ENCODE peak calls at places on chromosome 2, in six cellular contexts. One of them, this sample, is unnamed.
A peak's percentile ranks its signal among the peaks of the same experiment; 100 is the strongest.

GRCh38 chr2:238585836-238586821 is 159.4 kb downstream of the ASB1 start:
- DNase-seq in CD4-positive, alpha-beta memory T cell: no peak
- DNase-seq in ureter: peak; percentile 29
- DNase-seq in COR-L47: no peak
- DNase-seq in RCC 7860: no peak
- DNase-seq in vagina: peak; percentile 84
- DNase-seq in this sample: no peak

GRCh38 chr2:232418466-232419244 is 12.0 kb downstream of the ALPG start:
- DNase-seq in ureter: no peak
- DNase-seq in vagina: no peak
- DNase-seq in RCC 7860: no peak
- DNase-seq in COR-L47: no peak
- DNase-seq in CD4-positive, alpha-beta memory T cell: no peak
- DNase-seq in this sample: no peak

GRCh38 chr2:74583504-74583903 is 29.0 kb downstream of the DOK1 start:
- DNase-seq in ureter: no peak
- DNase-seq in vagina: no peak
- DNase-seq in COR-L47: no peak
- DNase-seq in RCC 7860: peak; percentile 53
- DNase-seq in CD4-positive, alpha-beta memory T cell: no peak
- DNase-seq in this sample: no peak

GRCh38 chr2:157107877-157108276 is 149.6 kb upstream of the GALNT5 start:
- DNase-seq in RCC 7860: peak; percentile 38
- DNase-seq in CD4-positive, alpha-beta memory T cell: no peak
- DNase-seq in ureter: no peak
- DNase-seq in vagina: no peak
- DNase-seq in COR-L47: peak; percentile 84
- DNase-seq in this sample: no peak

GRCh38 chr2:241885701-241886643 is 16.4 kb downstream of the RTP5 start:
- DNase-seq in COR-L47: no peak
- DNase-seq in ureter: no peak
- DNase-seq in CD4-positive, alpha-beta memory T cell: no peak
- DNase-seq in vagina: no peak
- DNase-seq in RCC 7860: no peak
- DNase-seq in this sample: no peak

GRCh38 chr2:95023222-95023597 is 2.3 kb upstream of the MAL start:
- DNase-seq in COR-L47: peak; percentile 10
- DNase-seq in vagina: no peak
- DNase-seq in ureter: no peak
- DNase-seq in RCC 7860: no peak
- DNase-seq in CD4-positive, alpha-beta memory T cell: peak; percentile 76
- DNase-seq in this sample: no peak

GRCh38 chr2:127669056-127669455 is 6.3 kb downstream of the LIMS2 start:
- DNase-seq in ureter: no peak
- DNase-seq in RCC 7860: no peak
- DNase-seq in CD4-positive, alpha-beta memory T cell: no peak
- DNase-seq in vagina: no peak
- DNase-seq in COR-L47: no peak
- DNase-seq in this sample: no peak

GRCh38 chr2:118386636-118387302 is 298.5 kb downstream of the INSIG2 start:
- DNase-seq in CD4-positive, alpha-beta memory T cell: no peak
- DNase-seq in ureter: no peak
- DNase-seq in vagina: no peak
- DNase-seq in COR-L47: no peak
- DNase-seq in RCC 7860: peak; percentile 77
- DNase-seq in this sample: no peak

GRCh38 chr2:16009560-16009959 is 69.2 kb downstream of the MYCN start:
- DNase-seq in CD4-positive, alpha-beta memory T cell: no peak
- DNase-seq in COR-L47: no peak
- DNase-seq in RCC 7860: no peak
- DNase-seq in ureter: no peak
- DNase-seq in vagina: no peak
- DNase-seq in this sample: no peak

GRCh38 chr2:54550523-54550922 is 94.4 kb downstream of the SPTBN1 start:
- DNase-seq in RCC 7860: no peak
- DNase-seq in ureter: no peak
- DNase-seq in COR-L47: no peak
- DNase-seq in vagina: no peak
- DNase-seq in CD4-positive, alpha-beta memory T cell: no peak
- DNase-seq in this sample: no peak

GRCh38 chr2:62042944-62043343 is 137.5 kb downstream of the COMMD1 start:
- DNase-seq in CD4-positive, alpha-beta memory T cell: no peak
- DNase-seq in COR-L47: no peak
- DNase-seq in ureter: no peak
- DNase-seq in RCC 7860: no peak
- DNase-seq in vagina: no peak
- DNase-seq in this sample: no peak

GRCh38 chr2:187117483-187117882 is 268.5 kb upstream of the ZSWIM2 start:
- DNase-seq in COR-L47: no peak
- DNase-seq in RCC 7860: no peak
- DNase-seq in vagina: no peak
- DNase-seq in CD4-positive, alpha-beta memory T cell: no peak
- DNase-seq in ureter: no peak
- DNase-seq in this sample: no peak

GRCh38 chr2:43273477-43273876 is 47.1 kb upstream of the ZFP36L2 start:
- DNase-seq in COR-L47: no peak
- DNase-seq in CD4-positive, alpha-beta memory T cell: no peak
- DNase-seq in vagina: no peak
- DNase-seq in ureter: no peak
- DNase-seq in RCC 7860: peak; percentile 77
- DNase-seq in this sample: no peak

GRCh38 chr2:182593394-182593707 is 122.7 kb upstream of the DNAJC10 start:
- DNase-seq in RCC 7860: peak; percentile 38
- DNase-seq in vagina: no peak
- DNase-seq in CD4-positive, alpha-beta memory T cell: no peak
- DNase-seq in ureter: no peak
- DNase-seq in COR-L47: no peak
- DNase-seq in this sample: no peak

GRCh38 chr2:12006841-12007240 is 260.4 kb downstream of the LPIN1 start:
- DNase-seq in COR-L47: no peak
- DNase-seq in CD4-positive, alpha-beta memory T cell: no peak
- DNase-seq in vagina: no peak
- DNase-seq in RCC 7860: peak; percentile 44
- DNase-seq in ureter: no peak
- DNase-seq in this sample: no peak

GRCh38 chr2:188406414-188406813 is 114.7 kb downstream of the GULP1 start:
- DNase-seq in vagina: no peak
- DNase-seq in CD4-positive, alpha-beta memory T cell: no peak
- DNase-seq in COR-L47: no peak
- DNase-seq in RCC 7860: no peak
- DNase-seq in ureter: no peak
- DNase-seq in this sample: no peak

GRCh38 chr2:240519396-240520142 is 38.2 kb downstream of the ANKMY1 start:
- DNase-seq in CD4-positive, alpha-beta memory T cell: no peak
- DNase-seq in COR-L47: no peak
- DNase-seq in vagina: peak; percentile 87
- DNase-seq in RCC 7860: no peak
- DNase-seq in ureter: no peak
- DNase-seq in this sample: no peak